ENCODE peak calls at places on chromosomes 6 and 20, in four cellular contexts. T is upper lobe of right lung, B is aorta, O is psoas muscle. W is an unnamed sample.

GRCh38 chr20:31687777-31688176 is 34.9 kb downstream of the BCL2L1 start:
- DNase-seq in T (no peak), B (no peak), O (no peak), W (no peak)

GRCh38 chr20:62156592-62157386 is 13.2 kb downstream of the SS18L1 start:
- DNase-seq in T (peak; percentile 80), B (peak; percentile 91), O (peak; percentile 87), W (peak; percentile 76)

GRCh38 chr20:5884465-5885335 is 65.6 kb downstream of the TRMT6 start:
- DNase-seq in T (no peak), B (no peak), O (no peak), W (no peak)

GRCh38 chr20:62305149-62305764 is 2.5 kb downstream of the ADRM1 start:
- DNase-seq in T (no peak), B (no peak), O (no peak), W (no peak)

GRCh38 chr6:12009904-12010634 is 2.0 kb upstream of the HIVEP1 start:
- DNase-seq in T (no peak), B (no peak), O (no peak), W (no peak)

GRCh38 chr6:43983632-43984031 is 143.6 kb downstream of the MRPL14 start:
- DNase-seq in T (no peak), B (no peak), O (no peak), W (peak; percentile 10)

GRCh38 chr20:63964412-63964811 is 5.3 kb downstream of the ZNF512B start:
- DNase-seq in T (no peak), B (peak; percentile 73), O (peak; percentile 46), W (no peak)

GRCh38 chr20:49656304-49656703 is 57.4 kb downstream of the B4GALT5 start:
- DNase-seq in T (no peak), B (no peak), O (no peak), W (no peak)

GRCh38 chr6:53925891-53926290 is 131.1 kb downstream of the LRRC1 start:
- DNase-seq in T (no peak), B (no peak), O (no peak), W (no peak)

GRCh38 chr6:107629545-107630147 is 139.7 kb downstream of the SOBP start:
- DNase-seq in T (no peak), B (no peak), O (no peak), W (no peak)

GRCh38 chr6:90922323-90922722 is 335.5 kb upstream of the MAP3K7 start:
- DNase-seq in T (no peak), B (no peak), O (no peak), W (no peak)

GRCh38 chr20:52269327-52269726 is 77.7 kb upstream of the ZFP64 start:
- DNase-seq in T (no peak), B (no peak), O (no peak), W (no peak)

DNA sequence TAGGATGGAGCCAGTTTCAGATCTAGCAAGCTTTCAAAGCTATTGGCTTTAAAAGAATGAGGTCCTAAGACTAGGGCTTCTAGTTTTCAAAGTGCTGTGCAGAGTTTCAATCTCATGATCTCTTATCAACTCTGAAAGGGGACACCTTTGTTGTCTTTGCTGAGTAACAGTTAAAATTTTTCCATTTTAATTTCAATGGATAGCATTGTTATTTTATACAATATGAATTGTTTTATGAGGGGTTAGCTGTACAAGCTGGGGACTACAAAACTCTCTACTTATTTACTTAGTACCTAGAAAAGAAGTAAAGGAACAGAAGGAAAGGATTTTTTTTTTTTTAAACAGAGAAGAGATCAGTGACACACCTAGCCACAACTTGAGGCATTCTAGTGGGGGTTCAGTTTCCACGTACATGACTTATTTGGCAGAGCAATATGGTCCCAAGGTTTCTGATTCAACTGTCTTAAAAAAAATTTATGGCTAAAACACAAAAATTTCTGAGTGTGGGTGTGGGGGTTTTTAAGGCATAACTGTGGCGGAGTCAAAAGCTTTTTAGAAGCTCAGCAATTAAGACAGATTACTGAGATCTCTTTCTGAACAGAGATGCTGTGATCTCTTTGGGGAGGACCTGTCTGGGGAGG is 46.1 kb upstream of the JAG1 start:
- DNase-seq in T (no peak), B (no peak), O (no peak), W (no peak)
- H3K27ac ChIP-seq in T (no peak overlapping the region), B (no peak overlapping the region), O (no peak overlapping the region), W (no peak overlapping the region)

DNA sequence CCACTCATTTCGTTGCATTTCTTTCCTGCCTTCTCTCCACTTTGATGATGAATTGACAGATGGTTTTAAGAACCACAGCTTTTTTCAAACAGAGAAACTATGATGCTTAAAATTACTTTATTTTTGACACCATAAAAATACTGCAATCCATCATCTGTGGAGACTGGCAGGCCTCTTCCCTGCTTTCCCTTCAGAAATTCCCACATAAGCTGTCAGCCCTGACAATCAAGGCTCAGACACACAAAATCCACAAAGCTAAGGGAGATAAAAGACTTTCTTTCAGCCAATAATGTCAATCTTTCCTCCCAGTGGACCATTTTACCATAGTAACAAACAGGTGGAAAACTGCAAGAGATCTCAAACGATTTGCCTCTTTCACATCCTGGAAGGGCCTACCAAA is 82.4 kb downstream of the IPCEF1 start:
- DNase-seq in T (no peak), B (no peak), O (no peak), W (no peak)
- H3K27ac ChIP-seq in T (no peak overlapping the region), B (no peak overlapping the region), O (no peak overlapping the region), W (no peak overlapping the region)

GRCh38 chr20:56979125-56979524 is 287.3 kb downstream of the BMP7 start:
- DNase-seq in T (no peak), B (peak; percentile 51), O (no peak), W (no peak)
- H3K27ac ChIP-seq in T (no peak overlapping the region), B (no peak overlapping the region), O (no peak overlapping the region), W (no peak overlapping the region)

GRCh38 chr6:41727705-41728072 is 7.7 kb downstream of the TFEB start:
- DNase-seq in T (no peak), B (no peak), O (no peak), W (peak; percentile 20)

GRCh38 chr6:41723936-41724637 is 11.3 kb downstream of the TFEB start:
- DNase-seq in T (no peak), B (no peak), O (peak; percentile 48), W (no peak)

GRCh38 chr6:41723178-41723935 is 12.1 kb downstream of the TFEB start:
- DNase-seq in T (peak; percentile 93), B (peak; percentile 92), O (peak; percentile 92), W (peak; percentile 93)

GRCh38 chr6:41726876-41727275 is 8.5 kb downstream of the TFEB start:
- DNase-seq in T (no peak), B (no peak), O (peak; percentile 57), W (peak; percentile 46)

GRCh38 chr6:41724638-41725501 is 10.5 kb downstream of the TFEB start:
- DNase-seq in T (no peak), B (no peak), O (peak; percentile 43), W (no peak)
- H3K27ac ChIP-seq in T (peak overlapping the region; percentile 77), B (no peak overlapping the region), O (peak overlapping the region; percentile 79), W (peak overlapping the region; percentile 80)

W was measured in lower lobe of right lung.